ENCODE peak calls at places on chromosomes 7 and 10, in nine cellular contexts. E, W, T, I, Z, Q, Y, X and J are unnamed samples.

GRCh38 chr10:95388072-95388471 is 97.3 kb upstream of the PDLIM1 start:
- DNase-seq in X (no peak), E (no peak), Z (no peak), W (no peak), Y (no peak), T (no peak), Q (no peak), I (no peak), J (no peak)

GRCh38 chr7:155166673-155167370 is 96.7 kb downstream of the HTR5A start:
- DNase-seq in X (no peak), I (no peak), E (peak), T (no peak), Q (no peak), Y (no peak), Z (peak), W (peak), J (no peak)

GRCh38 chr7:80611779-80612178 is 26.7 kb upstream of the CD36 start:
- DNase-seq in I (no peak), W (peak), Q (no peak), E (peak), X (no peak), Y (peak), T (peak), Z (no peak), J (peak)

GRCh38 chr7:32532716-32533115 is 37.4 kb downstream of the AVL9 start:
- DNase-seq in Q (no peak), Y (no peak), T (no peak), E (no peak), Z (no peak), I (no peak), X (no peak), W (no peak), J (peak)

GRCh38 chr10:98246911-98247820 is 20.8 kb downstream of the LOXL4 start:
- DNase-seq in W (peak), Z (no peak), X (no peak), E (no peak), Y (no peak), I (no peak), T (no peak), Q (no peak), J (peak)

GRCh38 chr10:1186693-1186990 is 130.5 kb downstream of the WDR37 start:
- DNase-seq in Q (no peak), I (no peak), Y (peak), X (no peak), Z (no peak), T (no peak), W (no peak), E (no peak), J (no peak)

GRCh38 chr10:82932426-82932825 is 1057.4 kb downstream of the NRG3 start:
- DNase-seq in T (no peak), X (no peak), I (no peak), Q (no peak), Z (no peak), Y (no peak), W (no peak), E (no peak), J (no peak)

GRCh38 chr7:386385-386784 is 96.4 kb downstream of the FOXL3 start:
- DNase-seq in T (no peak), Q (no peak), E (no peak), Y (no peak), Z (no peak), W (no peak), X (no peak), I (no peak), J (no peak)

GRCh38 chr7:117143580-117143979 is 179.3 kb downstream of the WNT2 start:
- DNase-seq in Q (no peak), Y (no peak), E (no peak), Z (no peak), W (peak), T (no peak), X (no peak), I (no peak), J (no peak)

GRCh38 chr7:143321734-143322133 is 5.8 kb downstream of the CLCN1 start:
- DNase-seq in I (no peak), W (no peak), Q (no peak), Y (peak), T (peak), X (no peak), E (peak), Z (no peak), J (no peak)

GRCh38 chr7:90345548-90346319 is 782 bp upstream of the GTPBP10 start:
- DNase-seq in I (no peak), X (no peak), E (peak), Y (no peak), Z (no peak), T (no peak), Q (peak), W (peak), J (peak)

GRCh38 chr7:31782411-31782991 is 95.5 kb downstream of the PPP1R17 start:
- DNase-seq in W (peak), Q (no peak), Y (no peak), Z (peak), T (no peak), E (no peak), X (no peak), I (no peak), J (no peak)

GRCh38 chr7:44521347-44522095 is 19.6 kb downstream of the NPC1L1 start:
- DNase-seq in I (no peak), Q (no peak), Y (no peak), T (no peak), Z (no peak), E (no peak), X (no peak), W (no peak), J (no peak)

GRCh38 chr7:11394438-11394837 is 420.8 kb downstream of the PHF14 start:
- DNase-seq in Q (no peak), Z (no peak), Y (no peak), E (no peak), T (no peak), W (no peak), X (no peak), I (no peak), J (no peak)

GRCh38 chr7:54877683-54878082 is 118.7 kb upstream of the SEC61G start:
- DNase-seq in W (no peak), I (no peak), T (no peak), Q (no peak), X (no peak), E (no peak), Y (no peak), Z (no peak), J (peak)

GRCh38 chr10:63256047-63256773 is 123.1 kb downstream of the NRBF2 start:
- DNase-seq in X (no peak), I (no peak), T (no peak), Y (no peak), W (no peak), E (no peak), Z (no peak), Q (no peak), J (no peak)

GRCh38 chr7:149500910-149501309 is 3.3 kb upstream of the ZNF746 start:
- DNase-seq in Y (no peak), Z (no peak), I (no peak), X (no peak), W (no peak), Q (no peak), E (no peak), T (peak), J (no peak)

GRCh38 chr7:44367475-44368030 is 42.2 kb upstream of the CAMK2B start:
- DNase-seq in X (no peak), E (no peak), Y (no peak), Z (no peak), T (no peak), I (no peak), Q (no peak), W (no peak), J (no peak)

GRCh38 chr10:108204528-108205313 is 1040.2 kb upstream of the SORCS1 start:
- DNase-seq in Y (no peak), I (no peak), E (no peak), W (no peak), X (no peak), T (no peak), Q (no peak), Z (peak), J (no peak)

GRCh38 chr7:34019431-34019830 is 114.1 kb downstream of the BMPER start:
- DNase-seq in Y (no peak), Z (no peak), Q (no peak), E (no peak), W (peak), I (no peak), T (no peak), X (no peak), J (no peak)

GRCh38 chr10:68163735-68164134 is 54.4 kb downstream of the MYPN start:
- DNase-seq in W (no peak), T (no peak), Q (no peak), E (no peak), Z (no peak), I (no peak), Y (no peak), X (no peak), J (no peak)

GRCh38 chr10:8088504-8088903 is 34.0 kb downstream of the GATA3 start:
- DNase-seq in W (no peak), Y (no peak), Q (no peak), T (no peak), E (no peak), I (no peak), Z (no peak), X (no peak), J (no peak)

GRCh38 chr7:105760549-105761447 is 115.6 kb downstream of the ATXN7L1 start:
- DNase-seq in I (peak), Z (no peak), Q (no peak), W (peak), Y (no peak), T (no peak), X (no peak), E (no peak), J (no peak)

GRCh38 chr10:127649642-127650041 is 87.3 kb upstream of the FOXI2 start:
- DNase-seq in Y (no peak), I (no peak), T (no peak), Q (no peak), W (no peak), X (no peak), E (no peak), Z (peak), J (peak)

GRCh38 chr10:112985701-112986510 is 35.9 kb downstream of the TCF7L2 start:
- DNase-seq in X (no peak), T (no peak), I (no peak), W (peak), Q (no peak), Y (no peak), Z (no peak), E (no peak), J (no peak)

GRCh38 chr7:86965727-86966120 is 93.7 kb downstream of the ELAPOR2 start:
- DNase-seq in T (no peak), Z (no peak), W (no peak), X (no peak), Q (no peak), I (no peak), E (no peak), Y (no peak), J (no peak)

GRCh38 chr10:112376578-112376855 is 2.6 kb downstream of the ACSL5 start:
- DNase-seq in Y (no peak), T (no peak), E (no peak), W (no peak), X (no peak), I (no peak), Q (no peak), Z (no peak), J (no peak)

GRCh38 chr7:139602143-139602722 is 78.7 kb downstream of the CLEC2L start:
- DNase-seq in Y (no peak), T (no peak), W (peak), E (no peak), Z (peak), I (no peak), Q (no peak), X (no peak), J (no peak)

GRCh38 chr7:130369110-130369711 is 11.1 kb upstream of the CPA1 start:
- DNase-seq in I (peak), Y (peak), Q (no peak), Z (no peak), E (peak), W (peak), X (no peak), T (no peak), J (no peak)

GRCh38 chr7:98877692-98878364 is 504 bp upstream of the TRRAP start:
- DNase-seq in Q (no peak), W (no peak), Y (no peak), I (no peak), E (peak), T (no peak), X (no peak), Z (no peak), J (no peak)

GRCh38 chr7:150631084-150631824 is 931 bp downstream of the GIMAP6 start:
- DNase-seq in E (peak), T (peak), X (no peak), Y (no peak), W (no peak), I (peak), Q (no peak), Z (no peak), J (peak)

GRCh38 chr10:43278216-43278615 is 11.4 kb upstream of the RASGEF1A start:
- DNase-seq in Y (no peak), Q (no peak), I (no peak), W (no peak), E (no peak), X (no peak), T (no peak), Z (no peak), J (no peak)

GRCh38 chr7:40760293-40760964 is 625.6 kb downstream of the SUGCT start:
- DNase-seq in E (no peak), Q (no peak), Y (no peak), I (no peak), Z (no peak), X (no peak), W (no peak), T (no peak), J (no peak)

GRCh38 chr7:102883098-102883860 is 29.5 kb upstream of the LRRC17 start:
- DNase-seq in E (no peak), W (peak), X (no peak), I (no peak), T (no peak), Y (no peak), Z (no peak), Q (no peak), J (no peak)

GRCh38 chr7:5421626-5422323 is 1.9 kb downstream of the TNRC18 start:
- DNase-seq in E (peak), Q (peak), T (peak), W (peak), X (no peak), Y (peak), Z (no peak), I (peak), J (peak)

GRCh38 chr7:157027568-157028527 is 17.4 kb upstream of the MNX1 start:
- DNase-seq in X (no peak), Q (no peak), Y (no peak), T (no peak), E (no peak), W (no peak), I (peak), Z (no peak), J (no peak)

GRCh38 chr10:28730031-28730778 is 52.9 kb downstream of the BAMBI start:
- DNase-seq in Q (no peak), Y (no peak), W (peak), E (no peak), T (no peak), X (no peak), I (no peak), Z (no peak), J (no peak)

GRCh38 chr10:132229834-132230556 is 43.2 kb downstream of the DPYSL4 start:
- DNase-seq in I (peak), Q (no peak), E (peak), Y (no peak), X (no peak), T (peak), Z (no peak), W (no peak), J (no peak)

DNA sequence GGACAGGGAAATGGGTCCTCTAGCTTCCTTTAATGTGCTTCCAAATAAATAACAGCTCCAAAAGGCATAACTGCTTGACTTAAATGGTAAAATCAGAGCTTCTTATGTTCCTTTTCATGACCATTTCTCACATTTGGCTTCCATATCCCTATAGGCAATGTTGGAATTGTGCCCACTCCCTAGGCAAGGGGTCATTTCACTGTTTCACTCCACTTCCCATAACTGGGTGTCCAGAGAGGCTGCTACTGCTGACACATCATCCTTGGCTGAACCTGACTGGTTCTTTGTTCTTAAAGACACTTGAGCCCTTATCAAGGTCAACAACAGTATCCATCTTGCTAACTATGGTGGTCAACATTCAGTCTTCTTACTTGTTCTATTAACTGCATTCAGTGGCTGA is 37.1 kb downstream of the PRTFDC1 start:
- DNase-seq in Q (no peak), T (no peak), X (no peak), Z (no peak), I (no peak), Y (no peak), E (no peak), W (no peak), J (no peak)
- TF ChIP-seq POLR2A in Q (no peak), T (no peak), X (no peak), Z (no peak), I (no peak), Y (no peak), E (no peak), W (no peak), J (no peak)

GRCh38 chr7:27670676-27671075 is 8.0 kb upstream of the HIBADH start:
- DNase-seq in E (no peak), X (no peak), Q (no peak), I (no peak), Y (no peak), W (no peak), Z (no peak), T (no peak), J (no peak)

GRCh38 chr7:27670177-27670576 is 7.5 kb upstream of the HIBADH start:
- DNase-seq in Z (no peak), T (no peak), W (no peak), X (no peak), Q (no peak), I (no peak), E (no peak), Y (no peak), J (no peak)

GRCh38 chr7:27671675-27672074 is 9.0 kb upstream of the HIBADH start:
- DNase-seq in Q (no peak), Y (no peak), Z (no peak), X (no peak), T (no peak), I (no peak), E (no peak), W (no peak), J (no peak)
- TF ChIP-seq POLR2A in Q (no peak), Y (no peak), Z (no peak), X (no peak), T (no peak), I (no peak), E (no peak), W (no peak), J (no peak)

GRCh38 chr10:85235258-85235657 is 906.9 kb downstream of the CCSER2 start:
- DNase-seq in Q (no peak), X (no peak), Z (no peak), W (no peak), Y (no peak), I (no peak), T (no peak), E (no peak), J (peak)

DNA sequence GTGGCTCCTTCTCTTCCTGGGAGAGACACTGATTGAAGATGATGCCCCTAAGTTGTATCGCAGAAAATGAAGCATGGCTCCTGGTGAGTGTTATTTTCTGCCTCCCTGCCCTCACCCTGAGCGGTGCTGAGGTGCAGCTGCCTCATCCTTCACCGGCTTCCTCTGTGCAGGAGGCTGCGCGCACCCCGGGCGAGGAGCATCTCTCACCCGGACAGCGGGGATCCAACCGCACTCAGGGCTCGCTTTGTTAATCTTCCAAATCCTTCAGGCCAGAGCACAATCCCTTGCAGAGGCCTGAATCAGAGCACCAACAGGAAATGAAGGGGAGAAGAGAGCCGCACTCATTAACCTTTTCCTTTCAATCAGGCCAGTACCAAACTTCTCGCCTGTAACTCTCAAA is 910.3 kb downstream of the CCSER2 start:
- DNase-seq in W (no peak), T (no peak), I (no peak), Q (no peak), X (no peak), Z (no peak), Y (no peak), E (no peak), J (no peak)
- TF ChIP-seq POLR2A in W (no peak), T (no peak), I (no peak), Q (no peak), X (no peak), Z (no peak), Y (no peak), E (no peak), J (no peak)

DNA sequence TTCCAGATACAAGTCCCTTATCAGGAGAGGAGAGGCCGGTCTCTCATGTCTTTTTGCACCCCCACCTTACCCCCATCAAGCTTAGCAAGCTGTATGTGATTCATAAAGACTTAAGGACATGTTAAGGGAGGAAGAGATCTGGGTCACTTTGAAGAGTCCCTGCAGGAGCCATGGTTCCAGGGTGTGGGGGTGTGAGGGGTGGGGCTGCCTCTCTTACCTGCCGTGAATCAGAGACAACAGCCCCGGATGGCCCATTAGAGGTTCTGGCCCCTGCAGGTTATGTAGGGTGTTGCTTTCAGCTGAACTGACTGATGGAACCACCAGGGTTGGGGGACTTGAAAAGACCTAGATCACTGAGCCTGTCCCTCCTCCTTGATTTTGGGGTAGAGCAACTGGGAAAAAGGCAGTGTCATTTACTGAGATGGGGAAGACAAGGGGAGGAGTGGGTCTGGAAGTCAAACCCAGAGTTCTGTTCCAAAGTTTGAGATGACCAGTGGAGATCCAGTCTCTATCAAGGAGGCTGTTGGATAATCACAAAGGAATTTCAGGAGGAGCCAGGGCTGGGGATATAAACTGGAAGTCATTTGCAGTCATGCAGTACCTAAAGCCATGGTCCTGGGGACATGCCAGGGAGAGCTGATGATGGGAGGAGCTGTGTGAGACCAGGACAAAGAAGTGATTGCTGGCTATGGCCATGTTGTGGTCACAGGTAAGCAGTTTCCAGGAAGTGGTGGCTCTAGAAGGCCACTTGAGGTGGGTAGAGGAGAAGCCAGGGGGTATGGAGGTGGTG is 23.1 kb downstream of the ADAMTS14 start:
- DNase-seq in Z (no peak), E (no peak), I (no peak), X (no peak), Q (no peak), W (no peak), T (no peak), Y (peak), J (peak)
- TF ChIP-seq POLR2A in Z (no peak), E (no peak), I (no peak), X (no peak), Q (no peak), W (no peak), T (no peak), Y (no peak), J (no peak)